ENCODE peak calls at places on chromosomes 13 and 19, in seven cellular contexts. I is SK-N-SH, M is K562, X is A549, K is HCT116, S is WTC11, C is HepG2. H is an unnamed sample.
A peak's percentile ranks its signal among the peaks of the same experiment; 100 is the strongest.

GRCh38 chr19:38742906-38743305 is 1.4 kb downstream of the CAPN12 start:
- DNase-seq in I (peak; percentile 22), M (no peak), X (no peak), K (no peak), S (no peak), C (no peak), H (no peak)

GRCh38 chr13:25738342-25738771 is 313.5 kb downstream of the SHISA2 start:
- DNase-seq in I (peak; percentile 34), M (no peak), X (no peak), K (no peak), S (no peak), C (no peak), H (peak; percentile 8)

GRCh38 chr13:112227031-112227430 is 149.1 kb upstream of the SPACA7 start:
- DNase-seq in I (no peak), M (no peak), X (no peak), K (no peak), S (no peak), C (no peak), H (no peak)

GRCh38 chr19:46840157-46840942 is 10.3 kb downstream of the AP2S1 start:
- DNase-seq in I (peak; percentile 83), M (peak; percentile 65), X (peak; percentile 77), K (no peak), S (peak; percentile 66), C (peak; percentile 63), H (peak; percentile 92)

GRCh38 chr19:17095141-17095919 is 19.8 kb downstream of the MYO9B start:
- DNase-seq in I (no peak), M (no peak), X (no peak), K (no peak), S (no peak), C (no peak), H (no peak)

GRCh38 chr19:14582894-14583340 is at the start of gene CLEC17A:
- DNase-seq in I (no peak), M (no peak), X (no peak), K (no peak), S (no peak), C (no peak), H (peak; percentile 29)

GRCh38 chr13:39599842-39600241 is 3.2 kb downstream of the LHFPL6 start:
- DNase-seq in I (peak; percentile 20), M (no peak), X (no peak), K (no peak), S (no peak), C (no peak), H (no peak)

GRCh38 chr19:37251308-37252229 is 33.6 kb downstream of the ZNF383 start:
- DNase-seq in I (peak; percentile 92), M (peak; percentile 17), X (peak; percentile 19), K (no peak), S (no peak), C (no peak), H (no peak)

GRCh38 chr13:94673841-94674240 is 38.5 kb downstream of the SOX21 start:
- DNase-seq in I (no peak), M (no peak), X (no peak), K (no peak), S (peak; percentile 33), C (no peak), H (no peak)

GRCh38 chr19:50896591-50897190 is 14.5 kb downstream of the KLK4 start:
- DNase-seq in I (no peak), M (peak; percentile 59), X (peak; percentile 67), K (peak; percentile 60), S (no peak), C (peak; percentile 26), H (peak; percentile 36)

GRCh38 chr19:6115992-6116391 is 5.7 kb upstream of the RFX2 start:
- DNase-seq in I (no peak), M (no peak), X (no peak), K (no peak), S (no peak), C (no peak), H (no peak)

GRCh38 chr13:58302349-58302748 is 670.8 kb downstream of the PCDH17 start:
- DNase-seq in I (no peak), M (no peak), X (no peak), K (no peak), S (no peak), C (no peak), H (no peak)

GRCh38 chr19:7900401-7900870 is 3.2 kb upstream of the MAP2K7 start:
- DNase-seq in I (no peak), M (no peak), X (no peak), K (no peak), S (no peak), C (no peak), H (no peak)

GRCh38 chr19:23118400-23118799 is 1.6 kb downstream of the ZNF730 start:
- DNase-seq in I (no peak), M (no peak), X (no peak), K (no peak), S (peak; percentile 24), C (no peak), H (peak; percentile 43)

GRCh38 chr19:3189702-3190469 is 4.2 kb downstream of the NCLN start:
- DNase-seq in I (no peak), M (peak; percentile 69), X (no peak), K (no peak), S (peak; percentile 56), C (no peak), H (no peak)

GRCh38 chr19:56837892-56838679 is 2.4 kb downstream of the PEG3 start:
- DNase-seq in I (peak; percentile 64), M (no peak), X (no peak), K (no peak), S (no peak), C (peak; percentile 67), H (no peak)

GRCh38 chr19:44552324-44552723 is 22.8 kb upstream of the CEACAM20 start:
- DNase-seq in I (peak; percentile 40), M (peak; percentile 72), X (peak; percentile 81), K (peak; percentile 63), S (peak; percentile 95), C (peak; percentile 47), H (peak; percentile 54)

GRCh38 chr19:40055832-40056504 is at the start of gene ZNF780B:
- DNase-seq in I (peak; percentile 81), M (peak; percentile 49), X (peak; percentile 84), K (peak; percentile 19), S (peak; percentile 50), C (peak; percentile 68), H (peak; percentile 80)

GRCh38 chr19:7257148-7258041 is 36.8 kb downstream of the INSR start:
- DNase-seq in I (no peak), M (peak; percentile 24), X (peak; percentile 5), K (peak; percentile 72), S (no peak), C (peak; percentile 68), H (no peak)

GRCh38 chr19:46015961-46016425 is 6.9 kb downstream of the PGLYRP1 start:
- DNase-seq in I (peak; percentile 61), M (no peak), X (peak; percentile 30), K (no peak), S (no peak), C (no peak), H (peak; percentile 7)

GRCh38 chr13:113904411-113904810 is 40.5 kb upstream of the GAS6 start:
- DNase-seq in I (no peak), M (no peak), X (peak; percentile 33), K (no peak), S (peak; percentile 66), C (peak; percentile 25), H (peak; percentile 53)

GRCh38 chr19:41521860-41522555 is 54.0 kb upstream of the CEACAM21 start:
- DNase-seq in I (peak; percentile 51), M (no peak), X (no peak), K (no peak), S (peak; percentile 52), C (no peak), H (peak; percentile 31)

GRCh38 chr13:99145461-99145860 is 55.2 kb upstream of the UBAC2 start:
- DNase-seq in I (no peak), M (no peak), X (no peak), K (no peak), S (no peak), C (no peak), H (no peak)

GRCh38 chr19:51971624-51972023 is 15.0 kb downstream of the ZNF350 start:
- DNase-seq in I (no peak), M (no peak), X (peak; percentile 66), K (no peak), S (no peak), C (no peak), H (peak; percentile 37)

GRCh38 chr13:76955236-76955635 is 6.9 kb downstream of the ACOD1 start:
- DNase-seq in I (no peak), M (no peak), X (no peak), K (no peak), S (no peak), C (no peak), H (no peak)
- TF ChIP-seq MAX in I (no peak), M (no peak), X (no peak), K (no peak), S (no peak), C (no peak), H (no peak)

DNA sequence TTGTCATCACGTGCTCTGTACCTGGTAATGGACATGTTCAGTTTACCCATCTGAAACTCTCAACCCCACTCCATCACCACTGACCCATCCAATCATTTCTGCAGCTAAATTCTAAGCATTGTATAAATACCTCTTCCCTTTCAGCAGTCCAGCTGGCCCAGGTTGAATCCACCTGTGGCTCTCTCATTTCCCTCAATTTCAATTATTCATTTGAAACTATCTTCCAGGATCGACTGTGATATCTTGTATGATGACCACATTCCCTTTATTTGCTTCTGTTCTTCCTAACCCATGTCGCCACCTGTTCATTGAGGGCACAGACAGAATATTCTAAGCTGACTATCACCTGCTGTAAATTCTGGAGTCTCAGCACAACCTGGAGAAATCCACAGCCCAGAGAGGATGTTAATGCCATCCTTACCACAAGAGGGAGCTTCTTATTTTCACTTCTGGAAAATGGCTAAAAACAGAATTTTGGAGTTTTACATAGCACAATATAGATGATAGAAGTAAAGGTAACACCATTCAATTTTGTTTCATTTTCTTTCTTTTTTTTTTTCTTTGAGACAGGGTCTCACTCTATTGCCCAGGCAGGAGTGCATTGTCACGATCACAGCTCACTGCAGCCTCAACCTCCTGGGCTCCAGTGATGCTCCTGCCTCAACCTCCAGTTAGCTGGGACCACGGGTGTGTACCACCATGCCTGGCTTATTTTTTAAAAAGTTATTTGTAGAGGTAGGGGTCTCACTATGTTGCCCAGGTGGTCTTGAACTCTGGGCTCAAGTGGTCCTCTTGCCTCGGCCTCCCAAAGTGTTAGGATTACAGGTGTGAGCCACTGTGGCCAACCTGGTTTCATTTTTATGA is 38.6 kb downstream of the ZNF823 start:
- DNase-seq in I (peak; percentile 59), M (peak; percentile 32), X (peak; percentile 14), K (peak; percentile 38), S (no peak), C (peak; percentile 33), H (peak; percentile 47)
- TF ChIP-seq CTCF in I (peak; percentile 79), M (peak; percentile 77), X (no peak), K (peak; percentile 67), S (peak; percentile 41), C (peak; percentile 68), H (peak; percentile 66)

DNA sequence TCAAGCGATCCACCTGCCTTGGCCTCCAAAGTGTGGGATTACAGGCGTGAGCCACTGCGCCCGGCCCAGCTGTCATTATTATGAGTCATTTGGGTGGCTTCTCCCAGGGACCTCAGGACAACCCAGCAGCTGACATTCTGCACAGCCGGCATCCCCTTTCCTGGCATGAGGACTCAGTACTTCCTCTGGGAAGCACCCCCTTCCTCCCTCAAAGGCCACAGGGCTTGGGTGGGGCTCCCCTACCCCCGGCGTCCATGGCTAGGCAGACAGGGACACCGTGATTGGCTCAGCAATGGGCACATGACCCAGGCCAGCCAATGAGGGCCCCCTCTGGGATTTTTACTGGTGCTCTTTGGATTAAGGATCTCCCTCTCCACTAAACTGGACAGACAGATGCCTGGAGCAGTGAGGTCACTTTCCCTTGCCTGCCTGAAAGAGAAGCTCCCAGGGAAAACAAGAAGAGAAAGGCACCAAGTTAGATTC is 6.0 kb downstream of the KANK2 start:
- DNase-seq in I (peak; percentile 71), M (peak; percentile 82), X (peak; percentile 51), K (no peak), S (peak; percentile 34), C (no peak), H (no peak)
- TF ChIP-seq MAX in I (no peak), M (no peak), X (no peak), K (no peak), S (no peak), C (no peak), H (no peak)

GRCh38 chr13:72536668-72537399 is 190.6 kb downstream of the MZT1 start:
- DNase-seq in I (no peak), M (no peak), X (no peak), K (no peak), S (no peak), C (peak; percentile 21), H (no peak)
- TF ChIP-seq CTCF in I (no peak), M (no peak), X (no peak), K (no peak), S (no peak), C (peak; percentile 35), H (no peak)

H was measured in NB4.